ENCODE peak calls at places on chromosomes 13 and 19, in four cellular contexts. Q, S, U and X are unnamed samples.

GRCh38 chr13:42812311-42812710 is 30.9 kb downstream of the FAM216B start:
- DNase-seq in U (no peak), Q (no peak), S (no peak), X (no peak)

GRCh38 chr13:44374348-44374712 is 706 bp downstream of the SERP2 start:
- DNase-seq in U (no peak), Q (no peak), S (no peak), X (no peak)

GRCh38 chr19:14127929-14128509 is 8.4 kb downstream of the ASF1B start:
- DNase-seq in Q (peak), U (no peak), S (no peak), X (no peak)

GRCh38 chr13:36108342-36108741 is 22.8 kb downstream of the DCLK1 start:
- DNase-seq in Q (no peak), S (no peak), U (no peak), X (no peak)

GRCh38 chr13:29103036-29103800 is 283.1 kb downstream of the MTUS2 start:
- DNase-seq in S (no peak), U (no peak), Q (no peak), X (no peak)

GRCh38 chr13:60152114-60152513 is 11.6 kb downstream of the DIAPH3 start:
- DNase-seq in U (no peak), Q (no peak), S (no peak), X (no peak)

GRCh38 chr19:48069435-48069834 is 25.6 kb upstream of the CABP5 start:
- DNase-seq in Q (no peak), U (no peak), S (no peak), X (no peak)

GRCh38 chr19:29715695-29716581 is 877 bp upstream of the C19orf12 start:
- DNase-seq in S (no peak), U (no peak), Q (no peak), X (no peak)

GRCh38 chr13:73258396-73258795 is 199.6 kb downstream of the KLF5 start:
- DNase-seq in Q (no peak), U (no peak), S (no peak), X (no peak)

GRCh38 chr13:20685042-20685441 is 18.5 kb upstream of the IL17D start:
- DNase-seq in Q (no peak), S (no peak), U (no peak), X (no peak)

GRCh38 chr19:33947565-33947964 is 150.9 kb downstream of the KCTD15 start:
- DNase-seq in U (no peak), Q (no peak), S (no peak), X (no peak)

GRCh38 chr13:65914707-65915106 is 1315.4 kb downstream of the PCDH9 start:
- DNase-seq in Q (no peak), S (no peak), U (no peak), X (no peak)

GRCh38 chr13:91647361-91647970 is 249.0 kb downstream of the GPC5 start:
- DNase-seq in Q (no peak), S (no peak), U (no peak), X (no peak)